ENCODE peak calls at places on chromosomes 7 and 10, in seven cellular contexts. S is right lobe of liver, J is Panc1, A is kidney, E is GM23338, U is esophagus squamous epithelium, G is A549. F is an unnamed sample. For H3K4me1, the result is how much of the 10 kb centered on the place peaks cover.

GRCh38 chr10:69497611-69498390 is 46.5 kb downstream of the TSPAN15 start:
- DNase-seq in E (no peak), G (no peak), J (no peak), A (no peak), U (no peak), S (peak), F (no peak)

GRCh38 chr7:139570119-139570518 is 46.6 kb downstream of the CLEC2L start:
- DNase-seq in S (no peak), U (no peak), A (no peak), G (no peak), E (no peak), J (no peak), F (no peak)

GRCh38 chr7:22001345-22002004 is 55.8 kb upstream of the CDCA7L start:
- DNase-seq in S (no peak), G (peak), U (no peak), J (peak), E (peak), A (no peak), F (peak)

GRCh38 chr10:132269286-132270230 is 38.2 kb downstream of the STK32C start:
- DNase-seq in S (peak), G (no peak), U (no peak), J (no peak), E (no peak), A (peak), F (no peak)

GRCh38 chr10:24465899-24466615 is 257.1 kb downstream of the KIAA1217 start:
- DNase-seq in G (peak), U (no peak), J (peak), A (no peak), E (no peak), S (peak), F (no peak)

GRCh38 chr10:12489357-12489756 is 140.0 kb downstream of the CAMK1D start:
- DNase-seq in A (no peak), E (no peak), J (no peak), G (no peak), U (no peak), S (no peak), F (no peak)

GRCh38 chr7:135147899-135148721 is at the start of gene TMEM140:
- DNase-seq in U (no peak), E (no peak), J (peak), A (peak), G (peak), S (peak), F (no peak)

GRCh38 chr10:132350946-132351345 is 19.0 kb downstream of the LRRC27 start:
- DNase-seq in A (no peak), E (no peak), S (peak), U (no peak), G (no peak), J (no peak), F (no peak)

GRCh38 chr7:40221836-40222235 is 87.0 kb downstream of the SUGCT start:
- DNase-seq in S (no peak), U (no peak), A (no peak), E (no peak), J (no peak), G (no peak), F (no peak)

GRCh38 chr10:71568896-71569492 is 150.6 kb downstream of the C10orf105 start:
- DNase-seq in J (no peak), G (no peak), S (no peak), E (no peak), A (peak), U (no peak), F (no peak)

GRCh38 chr10:18104223-18104872 is 35.9 kb upstream of the CACNB2 start:
- DNase-seq in G (peak), E (peak), A (no peak), U (no peak), S (peak), J (peak), F (no peak)
- TF ChIP-seq CTCF in G (peak), E (peak), A (peak), U (peak), S (peak), J (peak), F (peak)

GRCh38 chr7:77497079-77497478 is 40.0 kb upstream of the PTPN12 start:
- DNase-seq in A (no peak), G (no peak), J (no peak), S (no peak), E (no peak), U (no peak), F (no peak)

GRCh38 chr7:77501165-77501515 is 36.0 kb upstream of the PTPN12 start:
- DNase-seq in J (no peak), U (no peak), S (no peak), A (no peak), G (no peak), E (no peak), F (no peak)

DNA sequence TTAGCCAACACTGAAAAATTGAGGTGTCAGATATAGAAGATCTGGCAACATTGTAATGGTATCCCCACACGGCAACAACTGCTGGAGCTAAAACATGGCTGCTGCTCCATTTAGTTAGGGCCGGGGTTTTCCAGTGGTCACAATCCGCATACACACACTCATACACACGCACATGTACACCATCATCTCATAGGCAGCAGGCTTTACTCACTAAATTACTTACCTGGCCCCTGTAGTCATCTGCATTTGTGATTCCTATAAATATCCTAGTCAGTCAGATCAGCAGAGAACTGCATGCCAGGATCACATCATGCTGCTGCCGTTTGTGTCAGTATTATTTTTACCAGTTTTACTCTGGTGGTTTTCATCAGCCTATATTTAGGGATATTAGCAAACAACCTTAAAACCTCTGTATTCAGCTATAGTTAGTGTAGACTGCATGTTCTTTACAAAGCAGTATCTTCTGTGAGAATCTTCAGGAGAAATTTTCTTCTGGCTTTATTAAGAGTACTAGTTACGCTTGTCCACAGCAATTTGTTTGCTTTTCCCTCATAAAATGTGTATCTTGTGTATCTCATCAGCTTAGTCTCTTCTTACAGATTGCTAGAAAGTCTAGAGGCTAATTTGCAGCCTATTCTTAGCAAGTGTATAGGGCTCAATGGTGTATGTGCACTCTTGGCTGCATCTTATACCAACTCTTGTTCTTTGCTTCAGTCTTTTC is 38.3 kb upstream of the PTPN12 start:
- DNase-seq in S (no peak), A (no peak), G (no peak), J (no peak), U (no peak), E (no peak), F (no peak)
- H3K4me1 ChIP-seq in S (under half), A (under half), G (under half), J (under half), U (under half), E (under half), F (under half)

GRCh38 chr10:28677889-28678686 is 767 bp downstream of the BAMBI start:
- DNase-seq in U (no peak), S (peak), E (peak), G (no peak), J (no peak), A (peak), F (no peak)

GRCh38 chr10:28678687-28679457 is 1.6 kb downstream of the BAMBI start:
- DNase-seq in S (no peak), A (no peak), J (no peak), U (no peak), G (no peak), E (no peak), F (no peak)

GRCh38 chr10:28674782-28675181 is 2.5 kb upstream of the BAMBI start:
- DNase-seq in S (no peak), A (no peak), J (no peak), E (no peak), U (no peak), G (no peak), F (no peak)

GRCh38 chr10:28676297-28676967 is 889 bp upstream of the BAMBI start:
- DNase-seq in G (no peak), E (peak), A (no peak), J (no peak), U (no peak), S (no peak), F (no peak)

DNA sequence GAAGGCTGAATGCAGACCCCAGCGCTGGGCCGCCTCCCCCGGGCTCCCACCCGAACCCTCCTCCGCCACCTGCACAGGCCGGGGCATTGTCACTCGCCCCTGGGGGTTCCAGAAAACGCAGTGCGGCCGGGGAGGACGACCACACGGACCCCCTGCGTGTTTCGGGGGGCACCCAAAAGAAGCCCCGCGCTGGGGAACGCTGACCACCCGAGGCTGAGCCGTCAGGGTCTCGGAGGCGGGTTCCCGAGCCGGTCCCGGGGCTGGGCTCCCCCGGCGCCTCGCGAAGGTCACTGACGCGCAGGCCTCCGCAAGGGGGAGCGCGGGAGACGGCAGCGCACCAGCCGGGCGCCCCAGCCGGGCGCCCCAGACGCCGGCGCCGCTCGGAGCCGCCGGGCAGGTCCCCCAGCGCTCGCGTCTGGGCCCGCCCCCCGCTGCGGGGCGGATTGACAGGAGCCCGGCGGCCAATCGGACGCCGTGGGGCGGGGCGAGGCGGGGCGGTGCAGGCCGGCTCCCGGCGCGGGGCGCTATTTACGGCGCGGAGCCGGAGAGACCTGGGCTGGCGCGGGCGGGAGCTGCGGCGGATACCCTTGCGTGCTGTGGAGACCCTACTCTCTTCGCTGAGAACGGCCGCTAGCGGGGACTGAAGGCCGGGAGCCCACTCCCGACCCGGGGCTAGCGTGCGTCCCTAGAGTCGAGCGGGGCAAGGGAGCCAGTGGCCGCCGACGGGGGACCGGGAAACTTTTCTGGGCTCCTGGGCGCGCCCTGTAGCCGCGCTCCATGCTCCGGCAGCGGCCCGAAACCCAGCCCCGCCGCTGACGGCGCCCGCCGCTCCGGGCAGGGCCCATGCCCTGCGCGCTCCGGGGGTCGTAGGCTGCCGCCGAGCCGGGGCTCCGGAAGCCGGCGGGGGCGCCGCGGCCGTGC is at the start of gene BAMBI:
- DNase-seq in S (peak), E (peak), G (peak), U (peak), J (no peak), A (peak), F (peak)
- TF ChIP-seq CTCF in S (peak), E (peak), G (peak), U (peak), J (peak), A (peak), F (peak)

GRCh38 chr7:8206950-8207349 is 55.0 kb downstream of the ICA1 start:
- DNase-seq in S (no peak), U (no peak), J (no peak), A (no peak), E (peak), G (no peak), F (peak)

GRCh38 chr7:8208661-8209060 is 53.3 kb downstream of the ICA1 start:
- DNase-seq in A (no peak), E (no peak), U (no peak), S (no peak), G (no peak), J (no peak), F (no peak)

GRCh38 chr7:8205572-8205971 is 56.4 kb downstream of the ICA1 start:
- DNase-seq in U (no peak), A (no peak), E (no peak), J (no peak), S (no peak), G (no peak), F (no peak)

GRCh38 chr7:8201846-8202441 is 60.0 kb downstream of the ICA1 start:
- DNase-seq in U (no peak), J (no peak), G (no peak), S (no peak), E (no peak), A (no peak), F (no peak)

GRCh38 chr7:8204674-8205377 is 57.1 kb downstream of the ICA1 start:
- DNase-seq in E (no peak), J (no peak), G (no peak), A (no peak), U (no peak), S (no peak), F (no peak)
- H3K4me1 ChIP-seq in E (under half), J (under half), G (under half), A (under half), U (under half), S (under half), F (under half)

DNA sequence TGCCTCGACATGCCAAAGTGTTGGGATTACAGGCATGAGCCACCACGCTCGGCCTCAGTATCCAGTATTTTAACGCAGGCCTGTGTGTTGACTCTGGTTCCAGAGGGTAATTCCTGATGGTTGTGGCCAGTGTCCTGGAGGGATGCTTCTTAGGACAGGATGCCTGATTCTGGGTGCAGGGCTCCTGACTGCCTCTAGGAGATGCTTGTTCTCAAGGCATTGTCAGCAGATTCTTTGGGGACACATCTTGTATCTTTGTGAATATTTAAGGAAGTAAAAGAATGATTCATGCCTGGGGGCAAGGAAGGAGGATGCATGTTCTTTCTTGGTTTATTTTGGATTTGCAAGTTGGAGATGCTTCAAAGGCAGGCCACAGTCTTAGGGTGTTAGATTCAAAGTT is 2.2 kb downstream of the ZDHHC4 start:
- DNase-seq in U (no peak), A (no peak), J (no peak), S (no peak), E (peak), G (peak), F (no peak)
- TF ChIP-seq CTCF in U (no peak), A (no peak), J (no peak), S (no peak), E (peak), G (no peak), F (no peak)

F was measured in esophagus muscularis mucosa.